ENCODE peak calls at places on chromosomes 13 and 19, in nine cellular contexts. Z is cardiac fibroblast, W is PC-9, Y is T-helper 17 cell, I is smooth muscle cell of the brain vasculature, O is brain microvascular endothelial cell, S is caudate nucleus, D is hepatocyte, B is AG04450. Q is an unnamed sample.

GRCh38 chr19:1105217-1105872 is 1.6 kb downstream of the GPX4 start:
- DNase-seq in Z (no peak), W (no peak), Y (no peak), I (no peak), O (no peak), S (no peak), D (no peak), B (no peak), Q (no peak)

GRCh38 chr19:52622261-52622660 is 15.9 kb downstream of the ZNF83 start:
- DNase-seq in Z (no peak), W (no peak), Y (no peak), I (no peak), O (no peak), S (no peak), D (peak; percentile 27), B (no peak), Q (no peak)

GRCh38 chr13:44575741-44576395 is at the start of gene TSC22D1:
- DNase-seq in Z (peak; percentile 62), W (peak; percentile 19), Y (peak; percentile 56), I (no peak), O (peak; percentile 45), S (peak; percentile 62), D (peak; percentile 58), B (no peak), Q (peak; percentile 47)

GRCh38 chr19:31402931-31403330 is 53.7 kb upstream of the TSHZ3 start:
- DNase-seq in Z (peak; percentile 52), W (no peak), Y (no peak), I (no peak), O (no peak), S (no peak), D (no peak), B (no peak), Q (no peak)

GRCh38 chr19:6802336-6803035 is 30.0 kb downstream of the VAV1 start:
- DNase-seq in Z (peak; percentile 10), W (peak; percentile 35), Y (peak; percentile 66), I (no peak), O (no peak), S (no peak), D (no peak), B (no peak), Q (peak; percentile 41)

GRCh38 chr13:48160879-48161278 is 66.0 kb upstream of the MED4 start:
- DNase-seq in Z (peak; percentile 72), W (no peak), Y (no peak), I (no peak), O (peak; percentile 18), S (no peak), D (no peak), B (no peak), Q (no peak)

GRCh38 chr19:50565984-50566903 is 2.0 kb downstream of the LRRC4B start:
- DNase-seq in Z (no peak), W (no peak), Y (no peak), I (no peak), O (no peak), S (peak; percentile 52), D (peak; percentile 45), B (no peak), Q (no peak)

GRCh38 chr19:51166846-51167490 is 24.9 kb downstream of the SIGLEC7 start:
- DNase-seq in Z (no peak), W (no peak), Y (no peak), I (no peak), O (no peak), S (no peak), D (no peak), B (no peak), Q (no peak)

GRCh38 chr13:68439821-68440220 is 1209.7 kb upstream of the PCDH9 start:
- DNase-seq in Z (peak; percentile 14), W (peak; percentile 7), Y (no peak), I (no peak), O (no peak), S (no peak), D (no peak), B (no peak), Q (no peak)

GRCh38 chr19:19486343-19487076 is 28.8 kb downstream of the TSSK6 start:
- DNase-seq in Z (no peak), W (no peak), Y (no peak), I (no peak), O (no peak), S (no peak), D (no peak), B (no peak), Q (no peak)

GRCh38 chr13:50512602-50513527 is 330.6 kb downstream of the DLEU7 start:
- DNase-seq in Z (peak; percentile 69), W (no peak), Y (peak; percentile 10), I (no peak), O (peak; percentile 45), S (peak; percentile 9), D (peak; percentile 51), B (no peak), Q (peak; percentile 64)

GRCh38 chr19:50908311-50908710 is 2.9 kb downstream of the KLK4 start:
- DNase-seq in Z (no peak), W (no peak), Y (no peak), I (no peak), O (no peak), S (no peak), D (no peak), B (no peak), Q (no peak)

GRCh38 chr19:2720777-2721569 is at the start of gene DIRAS1:
- DNase-seq in Z (no peak), W (no peak), Y (no peak), I (no peak), O (no peak), S (no peak), D (no peak), B (no peak), Q (no peak)

GRCh38 chr13:37313383-37313782 is 207.9 kb upstream of the CSNK1A1L start:
- DNase-seq in Z (peak; percentile 94), W (no peak), Y (no peak), I (no peak), O (peak; percentile 45), S (no peak), D (no peak), B (peak; percentile 71), Q (no peak)

GRCh38 chr19:30552593-30552992 is 180.4 kb downstream of the ZNF536 start:
- DNase-seq in Z (no peak), W (no peak), Y (no peak), I (no peak), O (no peak), S (no peak), D (no peak), B (no peak), Q (no peak)

GRCh38 chr13:107968470-107968869 is 246.9 kb downstream of the LIG4 start:
- DNase-seq in Z (no peak), W (no peak), Y (no peak), I (no peak), O (no peak), S (no peak), D (no peak), B (no peak), Q (no peak)

GRCh38 chr19:41951686-41952172 is 7.4 kb downstream of the RABAC1 start:
- DNase-seq in Z (peak; percentile 77), W (peak; percentile 76), Y (peak; percentile 71), I (no peak), O (peak; percentile 46), S (peak; percentile 28), D (peak; percentile 87), B (peak; percentile 16), Q (peak; percentile 87)

GRCh38 chr19:56167064-56167578 is 8.7 kb upstream of the GALP start:
- DNase-seq in Z (peak; percentile 11), W (no peak), Y (no peak), I (no peak), O (no peak), S (no peak), D (peak; percentile 42), B (no peak), Q (no peak)

GRCh38 chr19:53034054-53034453 is 10.5 kb upstream of the ERVV-2 start:
- DNase-seq in Z (no peak), W (no peak), Y (no peak), I (no peak), O (no peak), S (no peak), D (no peak), B (no peak), Q (no peak)